ENCODE peak calls at places on chromosomes 5 and 9, in eight cellular contexts. V is foreskin fibroblast; L is astrocyte; G is fibroblast of pulmonary artery; Y is activated CD8-positive, alpha-beta T cell treated with anti-CD3 and anti-CD28 coated beads for 36 hours; H is endothelial cell of umbilical vein; K is right atrium auricular region; Z is nephron progenitor cell. W is an unnamed sample.

GRCh38 chr5:25362799-25363198 is 718.0 kb upstream of the CDH10 start:
- DNase-seq in V (no peak), L (no peak), Y (no peak), Z (no peak), G (no peak), H (no peak), K (no peak), W (no peak)

GRCh38 chr5:139839918-139840317 is 44.3 kb downstream of the PSD2 start:
- DNase-seq in Y (no peak), K (no peak), G (no peak), H (no peak), Z (no peak), L (no peak), V (no peak), W (no peak)

GRCh38 chr5:672329-673139 is 20.6 kb downstream of the TPPP start:
- DNase-seq in G (peak), Z (peak), L (peak), H (peak), V (peak), Y (peak), K (peak), W (peak)

GRCh38 chr9:69035438-69036316 is at the start of gene FXN:
- DNase-seq in Y (peak), K (peak), Z (peak), V (peak), L (peak), H (peak), G (peak), W (peak)

GRCh38 chr9:89749500-89750116 is 144.8 kb downstream of the GADD45G start:
- DNase-seq in Z (no peak), V (no peak), L (peak), K (no peak), G (no peak), H (no peak), Y (no peak), W (no peak)

GRCh38 chr9:130444565-130445221 is at the start of gene ASS1:
- DNase-seq in Y (peak), V (peak), H (no peak), Z (peak), L (no peak), K (peak), G (peak), W (no peak)

GRCh38 chr5:88888799-88889164 is 5.8 kb upstream of the MEF2C start:
- DNase-seq in Y (no peak), L (no peak), K (no peak), Z (no peak), G (no peak), V (no peak), H (peak), W (no peak)

GRCh38 chr9:132955768-132956167 is 11.4 kb upstream of the TSC1 start:
- DNase-seq in K (no peak), L (no peak), Y (no peak), Z (no peak), V (no peak), H (no peak), G (no peak), W (no peak)

GRCh38 chr9:128309551-128309950 is 12.7 kb downstream of the TRUB2 start:
- DNase-seq in H (no peak), V (no peak), Y (no peak), L (no peak), Z (no peak), G (no peak), K (no peak), W (no peak)

GRCh38 chr5:135426102-135427082 is 20.8 kb downstream of the DCANP1 start:
- DNase-seq in Z (no peak), V (peak), Y (peak), L (peak), G (peak), K (no peak), H (peak), W (peak)

GRCh38 chr5:20678814-20679298 is 690.9 kb upstream of the CDH18 start:
- DNase-seq in H (no peak), K (no peak), Y (no peak), L (peak), G (peak), Z (no peak), V (no peak), W (peak)

GRCh38 chr5:139394654-139395566 is at the start of gene PROB1:
- DNase-seq in H (no peak), V (peak), Z (peak), Y (no peak), K (no peak), L (no peak), G (no peak), W (no peak)

GRCh38 chr9:32161720-32162119 is 222.7 kb upstream of the ACO1 start:
- DNase-seq in Z (no peak), G (no peak), V (no peak), L (no peak), Y (no peak), K (no peak), H (no peak), W (no peak)
- TF ChIP-seq CTCF in Z (no peak), G (no peak), V (no peak), L (no peak), Y (no peak), K (no peak), H (no peak), W (no peak)

GRCh38 chr9:137294684-137295312 is 7.3 kb downstream of the NRARP start:
- DNase-seq in H (peak), V (peak), L (no peak), G (peak), K (no peak), Y (no peak), Z (peak), W (peak)
- TF ChIP-seq CTCF in H (peak), V (peak), L (peak), G (peak), K (no peak), Y (no peak), Z (no peak), W (no peak)

DNA sequence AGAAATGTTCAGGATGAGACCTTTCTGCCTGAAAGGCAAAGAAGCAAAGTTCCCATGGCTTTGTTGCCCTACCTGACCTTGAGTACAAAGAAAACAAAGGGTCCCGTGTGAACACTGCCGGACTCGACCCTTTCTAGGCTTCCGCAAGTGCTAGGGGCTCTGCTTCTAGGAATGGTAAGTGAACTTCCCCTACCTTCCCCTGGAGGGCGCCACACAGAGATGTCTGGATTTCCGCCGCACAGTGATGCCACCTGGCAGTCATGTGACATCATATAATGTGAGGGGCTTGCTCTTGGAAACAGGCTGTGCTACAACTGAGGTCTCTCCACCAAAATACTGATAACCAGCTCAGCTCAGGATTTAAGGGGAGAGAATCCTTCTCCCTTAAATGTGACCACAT is 56.6 kb downstream of the HSD17B3 start:
- DNase-seq in L (no peak), Y (peak), K (no peak), V (no peak), H (no peak), G (no peak), Z (no peak), W (no peak)
- TF ChIP-seq CTCF in L (no peak), Y (no peak), K (no peak), V (no peak), H (peak), G (no peak), Z (no peak), W (peak)

DNA sequence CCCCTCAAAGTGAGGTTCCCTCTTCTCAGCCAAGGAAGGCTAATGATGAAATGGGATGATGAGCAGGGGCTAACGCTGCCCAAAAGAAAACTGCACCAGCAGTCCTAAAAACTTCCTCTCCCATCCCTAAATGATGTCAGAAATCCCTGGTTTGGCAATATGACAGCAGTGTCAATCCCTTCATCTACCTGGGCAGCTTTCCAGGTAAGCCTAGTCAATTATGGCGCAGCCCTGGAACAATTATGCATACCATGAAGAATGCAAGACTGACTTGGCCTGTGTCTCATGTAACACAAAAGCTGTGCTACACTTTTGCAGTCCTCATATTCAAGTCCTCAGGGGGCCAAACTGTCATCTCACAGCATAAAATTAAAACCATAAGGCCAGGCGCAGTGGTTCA is 7.0 kb downstream of the DMGDH start:
- DNase-seq in Y (no peak), H (no peak), K (no peak), L (no peak), V (no peak), G (no peak), Z (no peak), W (no peak)
- TF ChIP-seq CTCF in Y (no peak), H (no peak), K (no peak), L (no peak), V (no peak), G (no peak), Z (no peak), W (no peak)

GRCh38 chr5:62647241-62647640 is 68.6 kb downstream of the LRRC70 start:
- DNase-seq in Y (no peak), K (no peak), Z (no peak), V (no peak), H (no peak), L (no peak), G (no peak), W (no peak)

GRCh38 chr5:62640437-62640836 is 61.8 kb downstream of the LRRC70 start:
- DNase-seq in V (no peak), G (no peak), K (no peak), H (no peak), Y (no peak), Z (no peak), L (no peak), W (no peak)

GRCh38 chr5:62645223-62645622 is 66.6 kb downstream of the LRRC70 start:
- DNase-seq in V (no peak), L (no peak), Z (no peak), Y (no peak), H (no peak), G (no peak), K (no peak), W (no peak)

GRCh38 chr5:62649025-62649424 is 70.4 kb downstream of the LRRC70 start:
- DNase-seq in L (no peak), Y (no peak), K (no peak), V (no peak), Z (no peak), G (no peak), H (peak), W (no peak)

DNA sequence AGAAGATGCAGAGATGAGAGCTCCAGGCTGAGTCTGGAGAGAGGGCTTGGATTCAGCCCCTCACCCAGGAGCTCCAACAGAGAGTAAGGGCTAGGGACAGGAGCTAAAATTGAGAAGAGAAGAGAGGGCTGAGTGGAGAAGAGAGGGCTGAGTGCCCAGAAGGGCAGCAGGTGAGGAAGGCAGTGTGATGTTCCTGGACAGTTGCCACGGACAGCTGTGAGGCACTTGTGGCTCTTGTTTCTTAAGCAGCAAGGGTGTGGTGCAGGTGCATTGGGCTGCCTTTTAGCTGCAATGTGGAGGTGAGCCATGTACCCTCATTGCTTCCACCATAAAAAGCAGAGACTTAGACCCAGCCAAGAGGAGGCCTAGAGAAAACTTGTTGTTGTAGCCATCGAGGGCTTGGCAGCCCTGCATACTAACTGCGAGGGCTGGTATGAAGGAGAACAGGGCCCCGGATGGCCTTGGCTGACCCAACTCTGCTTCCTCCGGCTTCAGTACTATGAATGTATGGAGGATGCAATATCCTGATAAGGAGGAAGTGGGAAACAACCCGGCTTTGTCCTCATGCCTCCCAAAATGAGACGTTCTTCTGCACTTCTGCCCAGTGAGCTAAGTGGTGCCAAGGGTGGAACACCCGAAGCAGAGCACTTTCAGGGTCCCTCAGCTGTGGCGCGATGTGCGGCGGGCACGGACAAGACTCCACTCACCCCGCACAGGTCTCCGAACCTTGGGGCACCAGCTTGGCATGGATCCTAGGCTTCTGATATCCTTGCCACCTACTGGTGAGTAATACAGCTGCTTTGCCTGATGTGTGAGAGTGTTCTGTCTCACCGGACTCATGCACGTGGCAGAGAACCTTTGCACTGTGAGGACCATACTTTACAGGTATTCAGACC is 65.2 kb downstream of the LRRC70 start:
- DNase-seq in L (no peak), V (no peak), Z (no peak), K (no peak), H (no peak), G (no peak), Y (no peak), W (no peak)
- TF ChIP-seq CTCF in L (no peak), V (no peak), Z (no peak), K (no peak), H (no peak), G (no peak), Y (no peak), W (peak)

W was measured in HFFc6.